ENCODE peak calls at places on chromosomes 12 and 14, in four cellular contexts. One of them, this sample, is unnamed.

GRCh38 chr14:71620401-71620800 is 311.8 kb upstream of the RGS6 start:
- DNase-seq in NCI-H1417: no peak
- DNase-seq in H9: no peak
- DNase-seq in breast epithelium: no peak
- DNase-seq in this sample: no peak

GRCh38 chr14:64234877-64235651 is 59.1 kb downstream of the ESR2 start:
- DNase-seq in NCI-H1417: no peak
- DNase-seq in H9: no peak
- DNase-seq in breast epithelium: peak
- DNase-seq in this sample: peak

GRCh38 chr12:106564678-106565329 is 18.0 kb upstream of the RFX4 start:
- DNase-seq in NCI-H1417: no peak
- DNase-seq in H9: no peak
- DNase-seq in breast epithelium: no peak
- DNase-seq in this sample: no peak

GRCh38 chr14:29240046-29240445 is 473.5 kb downstream of the FOXG1 start:
- DNase-seq in NCI-H1417: no peak
- DNase-seq in H9: no peak
- DNase-seq in breast epithelium: no peak
- DNase-seq in this sample: no peak

GRCh38 chr12:104315326-104316224 is 12.0 kb downstream of the EID3 start:
- DNase-seq in NCI-H1417: no peak
- DNase-seq in H9: no peak
- DNase-seq in breast epithelium: no peak
- DNase-seq in this sample: no peak

GRCh38 chr14:72952171-72952570 is 25.9 kb downstream of the DCAF4 start:
- DNase-seq in NCI-H1417: no peak
- DNase-seq in H9: no peak
- DNase-seq in breast epithelium: no peak
- DNase-seq in this sample: no peak

GRCh38 chr14:24861083-24861630 is 188.8 kb downstream of the STXBP6 start:
- DNase-seq in NCI-H1417: no peak
- DNase-seq in H9: no peak
- DNase-seq in breast epithelium: peak
- DNase-seq in this sample: no peak

GRCh38 chr14:88181072-88181471 is 142.0 kb downstream of the KCNK10 start:
- DNase-seq in NCI-H1417: no peak
- DNase-seq in H9: no peak
- DNase-seq in breast epithelium: no peak
- DNase-seq in this sample: no peak

GRCh38 chr12:31896514-31897039 is 62.6 kb upstream of the RESF1 start:
- DNase-seq in NCI-H1417: no peak
- DNase-seq in H9: no peak
- DNase-seq in breast epithelium: peak
- DNase-seq in this sample: peak

GRCh38 chr14:58647777-58648176 is 10.0 kb downstream of the DACT1 start:
- DNase-seq in NCI-H1417: no peak
- DNase-seq in H9: no peak
- DNase-seq in breast epithelium: no peak
- DNase-seq in this sample: no peak

GRCh38 chr14:33589334-33589733 is 361.5 kb downstream of the EGLN3 start:
- DNase-seq in NCI-H1417: no peak
- DNase-seq in H9: no peak
- DNase-seq in breast epithelium: peak
- DNase-seq in this sample: no peak

GRCh38 chr12:91496337-91496736 is 313.7 kb upstream of the DCN start:
- DNase-seq in NCI-H1417: no peak
- DNase-seq in H9: no peak
- DNase-seq in breast epithelium: no peak
- DNase-seq in this sample: no peak

GRCh38 chr12:130989391-130989790 is 35.7 kb downstream of the ADGRD1 start:
- DNase-seq in NCI-H1417: no peak
- DNase-seq in H9: no peak
- DNase-seq in breast epithelium: no peak
- DNase-seq in this sample: no peak

GRCh38 chr12:89939468-89940215 is 231.0 kb upstream of the ATP2B1 start:
- DNase-seq in NCI-H1417: no peak
- DNase-seq in H9: no peak
- DNase-seq in breast epithelium: no peak
- DNase-seq in this sample: no peak

GRCh38 chr12:69298947-69299346 is 49.2 kb upstream of the LYZ start:
- DNase-seq in NCI-H1417: no peak
- DNase-seq in H9: no peak
- DNase-seq in breast epithelium: no peak
- DNase-seq in this sample: no peak

GRCh38 chr14:67487937-67488893 is at the start of gene TMEM229B:
- DNase-seq in NCI-H1417: no peak
- DNase-seq in H9: no peak
- DNase-seq in breast epithelium: no peak
- DNase-seq in this sample: no peak

GRCh38 chr14:65230287-65230728 is 128.0 kb upstream of the MAX start:
- DNase-seq in NCI-H1417: peak
- DNase-seq in H9: no peak
- DNase-seq in breast epithelium: no peak
- DNase-seq in this sample: no peak

GRCh38 chr12:19038210-19038609 is 91.3 kb upstream of the PLEKHA5 start:
- DNase-seq in NCI-H1417: no peak
- DNase-seq in H9: no peak
- DNase-seq in breast epithelium: no peak
- DNase-seq in this sample: no peak

GRCh38 chr12:25263594-25263993 is 12.9 kb upstream of the KRAS start:
- DNase-seq in NCI-H1417: no peak
- DNase-seq in H9: no peak
- DNase-seq in breast epithelium: no peak
- DNase-seq in this sample: no peak

GRCh38 chr14:22819191-22819988 is 4.2 kb upstream of the SLC7A7 start:
- DNase-seq in NCI-H1417: no peak
- DNase-seq in H9: peak
- DNase-seq in breast epithelium: no peak
- DNase-seq in this sample: peak

GRCh38 chr12:64808110-64808509 is 16.3 kb upstream of the TBC1D30 start:
- DNase-seq in NCI-H1417: no peak
- DNase-seq in H9: no peak
- DNase-seq in breast epithelium: no peak
- DNase-seq in this sample: no peak

GRCh38 chr12:92561543-92561899 is 141.3 kb upstream of the PLEKHG7 start:
- DNase-seq in NCI-H1417: no peak
- DNase-seq in H9: no peak
- DNase-seq in breast epithelium: peak
- DNase-seq in this sample: no peak

GRCh38 chr14:100824156-100824555 is 1.8 kb upstream of the MEG3 start:
- DNase-seq in NCI-H1417: no peak
- DNase-seq in H9: peak
- DNase-seq in breast epithelium: no peak
- DNase-seq in this sample: no peak

GRCh38 chr12:104477812-104478388 is 21.2 kb downstream of the CHST11 start:
- DNase-seq in NCI-H1417: no peak
- DNase-seq in H9: no peak
- DNase-seq in breast epithelium: no peak
- DNase-seq in this sample: no peak

GRCh38 chr12:96219700-96220206 is 25.6 kb downstream of the ELK3 start:
- DNase-seq in NCI-H1417: peak
- DNase-seq in H9: peak
- DNase-seq in breast epithelium: peak
- DNase-seq in this sample: peak

GRCh38 chr12:20646239-20646827 is 48.8 kb upstream of the SLCO1C1 start:
- DNase-seq in NCI-H1417: peak
- DNase-seq in H9: no peak
- DNase-seq in breast epithelium: no peak
- DNase-seq in this sample: no peak

GRCh38 chr14:55832122-55832911 is 252.3 kb downstream of the KTN1 start:
- DNase-seq in NCI-H1417: no peak
- DNase-seq in H9: no peak
- DNase-seq in breast epithelium: no peak
- DNase-seq in this sample: no peak

GRCh38 chr14:93951798-93952540 is 24.4 kb downstream of the ASB2 start:
- DNase-seq in NCI-H1417: no peak
- DNase-seq in H9: no peak
- DNase-seq in breast epithelium: no peak
- DNase-seq in this sample: no peak

GRCh38 chr14:77889971-77890442 is 90.1 kb downstream of the ADCK1 start:
- DNase-seq in NCI-H1417: no peak
- DNase-seq in H9: no peak
- DNase-seq in breast epithelium: no peak
- DNase-seq in this sample: no peak

GRCh38 chr12:123938679-123939480 is 33.8 kb downstream of the CCDC92 start:
- DNase-seq in NCI-H1417: no peak
- DNase-seq in H9: peak
- DNase-seq in breast epithelium: no peak
- DNase-seq in this sample: peak

GRCh38 chr12:116874324-116874995 is 6.8 kb downstream of the HRK start:
- DNase-seq in NCI-H1417: no peak
- DNase-seq in H9: no peak
- DNase-seq in breast epithelium: no peak
- DNase-seq in this sample: no peak

GRCh38 chr12:124800506-124800905 is 63.2 kb downstream of the SCARB1 start:
- DNase-seq in NCI-H1417: no peak
- DNase-seq in H9: no peak
- DNase-seq in breast epithelium: no peak
- DNase-seq in this sample: no peak

GRCh38 chr12:121697093-121697698 is 15.4 kb upstream of the TMEM120B start:
- DNase-seq in NCI-H1417: peak
- DNase-seq in H9: no peak
- DNase-seq in breast epithelium: no peak
- DNase-seq in this sample: no peak

GRCh38 chr14:65456247-65456646 is 43.7 kb downstream of the FUT8 start:
- DNase-seq in NCI-H1417: no peak
- DNase-seq in H9: no peak
- DNase-seq in breast epithelium: no peak
- DNase-seq in this sample: no peak

GRCh38 chr12:11739980-11740379 is 90.5 kb downstream of the ETV6 start:
- DNase-seq in NCI-H1417: no peak
- DNase-seq in H9: no peak
- DNase-seq in breast epithelium: no peak
- DNase-seq in this sample: no peak

GRCh38 chr12:121812320-121812871 is 8.6 kb downstream of the SETD1B start:
- DNase-seq in NCI-H1417: peak
- DNase-seq in H9: peak
- DNase-seq in breast epithelium: no peak
- DNase-seq in this sample: peak

GRCh38 chr14:54881235-54881760 is 21.3 kb downstream of the GCH1 start:
- DNase-seq in NCI-H1417: no peak
- DNase-seq in H9: no peak
- DNase-seq in breast epithelium: no peak
- DNase-seq in this sample: no peak

GRCh38 chr12:6200266-6201198 is at the start of gene CD9:
- DNase-seq in NCI-H1417: peak
- DNase-seq in H9: peak
- DNase-seq in breast epithelium: peak
- DNase-seq in this sample: peak

GRCh38 chr12:6288235-6288634 is 22.2 kb upstream of the PLEKHG6 start:
- DNase-seq in NCI-H1417: no peak
- DNase-seq in H9: no peak
- DNase-seq in breast epithelium: no peak
- DNase-seq in this sample: no peak